ENCODE peak calls at places on chromosome 17, in four cellular contexts. One of them, this sample, is unnamed.

GRCh38 chr17:57284583-57284982 is 28.3 kb downstream of the MSI2 start:
- DNase-seq in NCI-H510A treated with DMSO at 0.1 percent for 48 hours: no peak
- DNase-seq in ascending aorta: no peak
- DNase-seq in dorsolateral prefrontal cortex: no peak
- DNase-seq in this sample: no peak

GRCh38 chr17:75996665-75997590 is 3.7 kb upstream of the CDK3 start:
- DNase-seq in NCI-H510A treated with DMSO at 0.1 percent for 48 hours: no peak
- DNase-seq in ascending aorta: no peak
- DNase-seq in dorsolateral prefrontal cortex: no peak
- DNase-seq in this sample: no peak

GRCh38 chr17:7884581-7885356 is 3.8 kb upstream of the CHD3 start:
- DNase-seq in NCI-H510A treated with DMSO at 0.1 percent for 48 hours: peak; percentile 9
- DNase-seq in ascending aorta: no peak
- DNase-seq in dorsolateral prefrontal cortex: no peak
- DNase-seq in this sample: no peak

GRCh38 chr17:17681187-17681743 is at the start of gene RAI1:
- DNase-seq in NCI-H510A treated with DMSO at 0.1 percent for 48 hours: peak; percentile 88
- DNase-seq in dorsolateral prefrontal cortex: no peak
- DNase-seq in ascending aorta: no peak
- DNase-seq in this sample: no peak

GRCh38 chr17:57210224-57210553 is 46.1 kb upstream of the MSI2 start:
- DNase-seq in NCI-H510A treated with DMSO at 0.1 percent for 48 hours: no peak
- DNase-seq in dorsolateral prefrontal cortex: no peak
- DNase-seq in ascending aorta: no peak
- DNase-seq in this sample: no peak

GRCh38 chr17:40984226-40984625 is at the start of gene KRT40:
- DNase-seq in dorsolateral prefrontal cortex: no peak
- DNase-seq in ascending aorta: no peak
- DNase-seq in NCI-H510A treated with DMSO at 0.1 percent for 48 hours: no peak
- DNase-seq in this sample: no peak

GRCh38 chr17:81420769-81421462 is 25.7 kb downstream of the BAHCC1 start:
- DNase-seq in dorsolateral prefrontal cortex: peak; percentile 87
- DNase-seq in ascending aorta: no peak
- DNase-seq in NCI-H510A treated with DMSO at 0.1 percent for 48 hours: no peak
- DNase-seq in this sample: no peak

GRCh38 chr17:3732171-3732570 is 8.5 kb downstream of the HASPIN start:
- DNase-seq in dorsolateral prefrontal cortex: no peak
- DNase-seq in NCI-H510A treated with DMSO at 0.1 percent for 48 hours: no peak
- DNase-seq in ascending aorta: no peak
- DNase-seq in this sample: no peak

GRCh38 chr17:48043171-48043570 is 5.0 kb upstream of the NFE2L1 start:
- DNase-seq in ascending aorta: no peak
- DNase-seq in NCI-H510A treated with DMSO at 0.1 percent for 48 hours: no peak
- DNase-seq in dorsolateral prefrontal cortex: no peak
- DNase-seq in this sample: no peak

GRCh38 chr17:82794781-82795505 is 43.1 kb downstream of the TBCD start:
- DNase-seq in dorsolateral prefrontal cortex: no peak
- DNase-seq in ascending aorta: no peak
- DNase-seq in NCI-H510A treated with DMSO at 0.1 percent for 48 hours: no peak
- DNase-seq in this sample: no peak

GRCh38 chr17:35104844-35105450 is 14.7 kb downstream of the RAD51D start:
- DNase-seq in dorsolateral prefrontal cortex: no peak
- DNase-seq in ascending aorta: no peak
- DNase-seq in NCI-H510A treated with DMSO at 0.1 percent for 48 hours: no peak
- DNase-seq in this sample: no peak

GRCh38 chr17:16406742-16407674 is 8.4 kb upstream of the TRPV2 start:
- DNase-seq in dorsolateral prefrontal cortex: no peak
- DNase-seq in ascending aorta: no peak
- DNase-seq in NCI-H510A treated with DMSO at 0.1 percent for 48 hours: no peak
- DNase-seq in this sample: no peak

GRCh38 chr17:79088266-79088996 is 13.8 kb downstream of the ENGASE start:
- DNase-seq in NCI-H510A treated with DMSO at 0.1 percent for 48 hours: no peak
- DNase-seq in dorsolateral prefrontal cortex: no peak
- DNase-seq in ascending aorta: no peak
- DNase-seq in this sample: no peak

GRCh38 chr17:76154935-76155845 is 14.1 kb upstream of the FOXJ1 start:
- DNase-seq in dorsolateral prefrontal cortex: peak; percentile 16
- DNase-seq in ascending aorta: no peak
- DNase-seq in NCI-H510A treated with DMSO at 0.1 percent for 48 hours: no peak
- DNase-seq in this sample: no peak

GRCh38 chr17:74240637-74241036 is 27.3 kb downstream of the TTYH2 start:
- DNase-seq in dorsolateral prefrontal cortex: no peak
- DNase-seq in ascending aorta: no peak
- DNase-seq in NCI-H510A treated with DMSO at 0.1 percent for 48 hours: no peak
- DNase-seq in this sample: no peak

GRCh38 chr17:33284022-33284421 is 9.1 kb downstream of the ASIC2 start:
- DNase-seq in dorsolateral prefrontal cortex: no peak
- DNase-seq in ascending aorta: no peak
- DNase-seq in NCI-H510A treated with DMSO at 0.1 percent for 48 hours: no peak
- DNase-seq in this sample: no peak

GRCh38 chr17:1322469-1322868 is 43.0 kb downstream of the TRARG1 start:
- DNase-seq in dorsolateral prefrontal cortex: no peak
- DNase-seq in ascending aorta: no peak
- DNase-seq in NCI-H510A treated with DMSO at 0.1 percent for 48 hours: no peak
- DNase-seq in this sample: no peak

GRCh38 chr17:56737741-56738161 is 96.0 kb downstream of the C17orf67 start:
- DNase-seq in ascending aorta: no peak
- DNase-seq in NCI-H510A treated with DMSO at 0.1 percent for 48 hours: no peak
- DNase-seq in dorsolateral prefrontal cortex: no peak
- DNase-seq in this sample: no peak

GRCh38 chr17:41968676-41969075 is 2.1 kb downstream of the CNP start:
- DNase-seq in dorsolateral prefrontal cortex: no peak
- DNase-seq in ascending aorta: no peak
- DNase-seq in NCI-H510A treated with DMSO at 0.1 percent for 48 hours: no peak
- DNase-seq in this sample: no peak

GRCh38 chr17:78211032-78211431 is 3.0 kb upstream of the BIRC5 start:
- DNase-seq in dorsolateral prefrontal cortex: no peak
- DNase-seq in ascending aorta: no peak
- DNase-seq in NCI-H510A treated with DMSO at 0.1 percent for 48 hours: no peak
- DNase-seq in this sample: no peak